ENCODE peak calls at places on chromosomes 16 and 17, in ten cellular contexts. S is fibroblast of mammary gland, V is fibroblast of pulmonary artery, G is tibial nerve, M is A549, F is upper lobe of right lung, Z is choroid plexus epithelial cell, X is lower leg skin, Y is ascending aorta, T is breast epithelium. U is an unnamed sample.

GRCh38 chr16:56382901-56383355 is 42.4 kb downstream of the AMFR start:
- DNase-seq in S (peak; percentile 64), V (peak; percentile 48), G (no peak), M (peak; percentile 34), F (no peak), Z (no peak), X (no peak), Y (no peak), T (peak; percentile 39), U (peak; percentile 19)

GRCh38 chr16:12728471-12728870 is 75.2 kb downstream of the CPPED1 start:
- DNase-seq in S (no peak), V (no peak), G (no peak), M (no peak), F (no peak), Z (no peak), X (no peak), Y (no peak), T (no peak), U (no peak)

GRCh38 chr17:61403846-61404701 is 4.4 kb downstream of the TBX2 start:
- DNase-seq in S (no peak), V (no peak), G (no peak), M (no peak), F (peak; percentile 64), Z (no peak), X (no peak), Y (no peak), T (no peak), U (peak; percentile 30)

GRCh38 chr17:41211845-41212466 is 14.5 kb upstream of the KRTAP9-2 start:
- DNase-seq in S (peak; percentile 82), V (no peak), G (no peak), M (peak; percentile 55), F (no peak), Z (peak; percentile 8), X (no peak), Y (no peak), T (no peak), U (peak; percentile 42)

GRCh38 chr17:81832608-81833159 is 407 bp downstream of the MCRIP1 start:
- DNase-seq in S (peak; percentile 21), V (no peak), G (peak; percentile 18), M (no peak), F (peak; percentile 81), Z (no peak), X (no peak), Y (peak; percentile 69), T (peak; percentile 36), U (peak; percentile 22)

GRCh38 chr17:62750502-62751349 is 57.4 kb downstream of the MARCHF10 start:
- DNase-seq in S (no peak), V (no peak), G (no peak), M (no peak), F (no peak), Z (peak; percentile 13), X (peak; percentile 61), Y (no peak), T (no peak), U (no peak)

GRCh38 chr17:72656114-72656763 is 436.2 kb downstream of the SLC39A11 start:
- DNase-seq in S (no peak), V (no peak), G (no peak), M (no peak), F (no peak), Z (no peak), X (no peak), Y (no peak), T (no peak), U (no peak)

GRCh38 chr17:42407289-42407836 is 15.7 kb downstream of the CAVIN1 start:
- DNase-seq in S (peak; percentile 60), V (peak; percentile 84), G (peak; percentile 71), M (peak; percentile 96), F (peak; percentile 90), Z (peak; percentile 59), X (peak; percentile 97), Y (peak; percentile 93), T (peak; percentile 96), U (peak; percentile 82)

GRCh38 chr16:90020838-90021382 is 1.7 kb upstream of the DBNDD1 start:
- DNase-seq in S (no peak), V (peak; percentile 28), G (no peak), M (no peak), F (no peak), Z (peak; percentile 33), X (no peak), Y (no peak), T (no peak), U (peak; percentile 28)

GRCh38 chr16:90023078-90023447 is 3.8 kb upstream of the DBNDD1 start:
- DNase-seq in S (no peak), V (no peak), G (no peak), M (no peak), F (no peak), Z (no peak), X (no peak), Y (no peak), T (no peak), U (no peak)

GRCh38 chr16:90019543-90020259 is 445 bp upstream of the DBNDD1 start:
- DNase-seq in S (peak; percentile 69), V (peak; percentile 26), G (no peak), M (peak; percentile 58), F (peak; percentile 78), Z (peak; percentile 75), X (no peak), Y (no peak), T (no peak), U (peak; percentile 47)

GRCh38 chr16:90020260-90020837 is 1.1 kb upstream of the DBNDD1 start:
- DNase-seq in S (no peak), V (no peak), G (no peak), M (no peak), F (no peak), Z (peak; percentile 26), X (no peak), Y (no peak), T (no peak), U (no peak)

DNA sequence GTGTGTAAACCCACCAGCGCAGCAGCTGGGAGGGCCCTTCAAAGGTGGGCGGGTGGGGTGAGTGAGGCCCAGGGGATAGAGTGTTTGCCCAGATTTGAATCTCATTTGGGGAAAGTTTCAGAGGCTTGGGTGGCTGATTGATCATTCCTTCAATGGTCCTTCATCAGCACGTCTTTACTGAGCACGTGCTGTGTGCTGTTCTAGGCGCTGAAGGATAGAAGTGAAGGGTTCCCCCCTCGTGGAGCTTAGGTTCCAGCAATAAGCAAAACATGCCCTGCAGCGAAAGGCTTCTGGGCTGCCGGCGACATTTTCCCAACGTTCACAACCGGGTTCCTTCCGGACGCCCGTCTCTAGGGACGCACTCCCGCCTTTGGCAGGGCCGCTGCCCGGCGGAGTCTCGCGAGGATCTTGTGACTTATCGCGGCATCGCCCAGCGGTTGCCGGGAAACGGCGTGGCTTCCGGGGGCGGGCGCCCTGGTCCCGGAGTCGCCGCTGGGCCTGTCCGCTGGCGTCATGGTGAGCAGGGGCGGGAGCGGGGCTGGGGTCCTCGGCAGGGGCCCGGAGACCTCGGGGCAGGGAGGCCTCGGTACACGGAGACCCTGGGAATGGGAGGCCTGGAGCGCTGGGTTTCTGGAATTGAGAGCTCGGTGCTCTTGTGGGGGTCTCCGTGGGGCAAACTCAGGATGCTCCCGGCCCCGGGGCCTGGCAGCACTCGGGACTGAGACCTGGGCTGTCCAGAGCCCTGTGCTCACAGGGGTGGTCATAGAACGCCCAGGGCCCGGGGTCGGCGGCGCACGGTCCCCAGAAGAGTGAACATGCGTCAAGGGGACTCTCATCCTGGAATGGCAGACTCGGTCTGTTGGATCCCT is 3.2 kb upstream of the DBNDD1 start:
- DNase-seq in S (peak; percentile 82), V (peak; percentile 90), G (peak; percentile 79), M (peak; percentile 90), F (peak; percentile 97), Z (peak; percentile 85), X (peak; percentile 97), Y (peak; percentile 96), T (peak; percentile 81), U (peak; percentile 84)
- TF ChIP-seq CTCF in S (no peak), V (no peak), G (no peak), M (no peak), F (no peak), Z (no peak), X (no peak), Y (no peak), T (no peak), U (peak; percentile 3)

DNA sequence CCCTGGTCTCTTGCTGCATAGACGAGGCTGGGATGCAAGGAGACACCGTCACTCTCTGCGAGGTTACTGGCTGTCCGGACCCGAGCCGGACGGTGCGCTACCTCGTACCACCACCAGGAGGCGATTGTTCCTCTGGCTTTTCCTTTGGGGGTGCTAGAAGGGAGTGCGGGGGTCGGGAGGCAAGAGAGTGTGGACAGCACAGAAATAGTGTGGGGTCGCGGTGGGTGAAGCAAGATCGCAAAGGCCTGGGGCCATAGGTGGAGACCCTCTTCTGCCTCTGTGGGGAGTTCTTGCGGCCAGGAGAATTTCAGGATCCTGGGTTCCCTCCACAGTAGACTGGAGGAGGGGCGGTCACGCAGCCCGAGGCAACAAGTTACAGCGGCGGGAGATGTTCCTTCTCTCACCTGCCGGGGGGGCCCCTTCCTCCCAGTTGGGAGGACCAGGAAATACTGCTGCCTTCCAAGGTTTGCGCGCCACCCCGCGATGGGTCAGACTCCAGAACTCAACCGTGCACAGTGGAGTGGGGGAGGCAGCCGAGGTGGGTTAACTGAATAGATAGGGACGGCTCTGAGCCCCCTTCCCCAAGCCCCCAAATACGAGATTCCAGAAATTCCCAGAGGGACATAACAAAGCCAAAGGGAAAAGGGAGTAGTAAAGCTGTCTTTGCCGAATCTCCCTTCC is 6.9 kb downstream of the PHOSPHO1 start:
- DNase-seq in S (peak; percentile 26), V (peak; percentile 22), G (peak; percentile 58), M (peak; percentile 87), F (peak; percentile 77), Z (peak; percentile 45), X (peak; percentile 91), Y (no peak), T (no peak), U (peak; percentile 16)
- H3K4me3 ChIP-seq in S (no peak overlapping the region), V (no peak overlapping the region), G (peak overlapping the region; percentile 13), M (peak overlapping the region; percentile 0), F (no peak overlapping the region), Z (no peak overlapping the region), X (no peak overlapping the region), Y (peak overlapping the region; percentile 30), T (peak overlapping the region; percentile 56), U (no peak overlapping the region)

GRCh38 chr17:16286947-16287562 is 66.2 kb downstream of the CENPV start:
- DNase-seq in S (peak; percentile 77), V (peak; percentile 49), G (peak; percentile 19), M (no peak), F (no peak), Z (peak; percentile 43), X (peak; percentile 85), Y (peak; percentile 80), T (no peak), U (peak; percentile 64)

GRCh38 chr17:16287563-16288027 is 65.7 kb downstream of the CENPV start:
- DNase-seq in S (peak; percentile 62), V (peak; percentile 87), G (peak; percentile 6), M (no peak), F (no peak), Z (peak; percentile 90), X (no peak), Y (peak; percentile 71), T (no peak), U (peak; percentile 92)

GRCh38 chr17:16286009-16286946 is 67.0 kb downstream of the CENPV start:
- DNase-seq in S (peak; percentile 99), V (peak; percentile 98), G (peak; percentile 73), M (peak; percentile 99), F (peak; percentile 88), Z (peak; percentile 98), X (peak; percentile 93), Y (peak; percentile 93), T (peak; percentile 75), U (peak; percentile 98)

GRCh38 chr17:16283705-16284104 is 66.7 kb downstream of the PIGL start:
- DNase-seq in S (peak; percentile 86), V (peak; percentile 76), G (no peak), M (no peak), F (no peak), Z (peak; percentile 73), X (no peak), Y (no peak), T (no peak), U (peak; percentile 80)

GRCh38 chr17:16285646-16286008 is 67.6 kb downstream of the CENPV start:
- DNase-seq in S (no peak), V (no peak), G (no peak), M (no peak), F (no peak), Z (no peak), X (no peak), Y (no peak), T (no peak), U (no peak)
- TF ChIP-seq CTCF in S (peak; percentile 47), V (peak; percentile 48), G (no peak), M (peak; percentile 88), F (peak; percentile 48), Z (peak; percentile 62), X (no peak), Y (peak; percentile 32), T (no peak), U (peak; percentile 44)

GRCh38 chr17:79779088-79779529 is 1.2 kb downstream of the CBX2 start:
- DNase-seq in S (no peak), V (no peak), G (no peak), M (no peak), F (peak; percentile 63), Z (peak; percentile 20), X (no peak), Y (no peak), T (no peak), U (no peak)
- H3K4me3 ChIP-seq in S (peak overlapping the region; percentile 45), V (peak overlapping the region; percentile 57), G (no peak overlapping the region), M (peak overlapping the region; percentile 93), F (peak overlapping the region; percentile 60), Z (peak overlapping the region; percentile 65), X (no peak overlapping the region), Y (no peak overlapping the region), T (peak overlapping the region; percentile 93), U (peak overlapping the region; percentile 70)